ENCODE peak calls at places on chromosomes 7 and 10, in five cellular contexts. R, H, I, T and O are unnamed samples.

GRCh38 chr10:21926949-21927348 is 76.6 kb downstream of the DNAJC1 start:
- DNase-seq in I (peak), H (no peak), T (peak), R (peak), O (no peak)

GRCh38 chr10:86334515-86335085 is 32.0 kb downstream of the GRID1 start:
- DNase-seq in H (peak), T (peak), R (no peak), I (no peak), O (no peak)

GRCh38 chr7:87001214-87001613 is 58.2 kb downstream of the ELAPOR2 start:
- DNase-seq in H (no peak), R (no peak), T (no peak), I (peak), O (no peak)

GRCh38 chr7:149719050-149719899 is 54.1 kb downstream of the ZNF467 start:
- DNase-seq in R (peak), T (no peak), H (no peak), I (peak), O (no peak)

GRCh38 chr7:24708244-24708643 is 49.0 kb downstream of the GSDME start:
- DNase-seq in I (peak), R (no peak), H (no peak), T (no peak), O (no peak)

GRCh38 chr10:129891806-129892205 is 72.3 kb downstream of the EBF3 start:
- DNase-seq in I (no peak), T (no peak), H (no peak), R (no peak), O (no peak)

GRCh38 chr10:101601541-101601940 is 13.4 kb downstream of the DPCD start:
- DNase-seq in H (no peak), R (no peak), I (no peak), T (no peak), O (no peak)

GRCh38 chr10:6423004-6423403 is 157.1 kb downstream of the PRKCQ start:
- DNase-seq in H (no peak), R (peak), I (no peak), T (no peak), O (no peak)

GRCh38 chr10:34696423-34696822 is 118.7 kb downstream of the PARD3 start:
- DNase-seq in H (no peak), I (peak), R (peak), T (no peak), O (no peak)

GRCh38 chr10:118504044-118504944 is 91.2 kb downstream of the PRLHR start:
- DNase-seq in I (peak), R (peak), H (peak), T (peak), O (no peak)

GRCh38 chr10:92692085-92692671 is 2.4 kb downstream of the HHEX start:
- DNase-seq in H (no peak), T (peak), I (no peak), R (no peak), O (peak)

GRCh38 chr7:30548762-30549344 is 44.2 kb upstream of the GGCT start:
- DNase-seq in H (peak), R (no peak), T (peak), I (peak), O (peak)

GRCh38 chr10:100567249-100567648 is 31.5 kb downstream of the HIF1AN start:
- DNase-seq in R (no peak), H (no peak), I (no peak), T (no peak), O (no peak)

GRCh38 chr7:145219461-145219860 is 383.6 kb upstream of the TPK1 start:
- DNase-seq in H (no peak), T (no peak), I (no peak), R (no peak), O (no peak)

GRCh38 chr7:80324032-80324431 is 187.8 kb downstream of the GNAT3 start:
- DNase-seq in R (peak), H (no peak), I (peak), T (no peak), O (no peak)

GRCh38 chr10:34018129-34018528 is 683.7 kb upstream of the NRP1 start:
- DNase-seq in R (no peak), H (no peak), T (no peak), I (no peak), O (no peak)

GRCh38 chr10:96093948-96094347 is 36.1 kb upstream of the ZNF518A start:
- DNase-seq in R (no peak), H (no peak), I (no peak), T (no peak), O (no peak)

GRCh38 chr10:18313146-18313542 is 172.9 kb downstream of the CACNB2 start:
- DNase-seq in R (no peak), T (no peak), H (no peak), I (no peak), O (no peak)

GRCh38 chr7:92244803-92245486 is 769 bp downstream of the KRIT1 start:
- DNase-seq in R (no peak), T (no peak), H (no peak), I (peak), O (peak)

GRCh38 chr7:31517103-31517502 is 3.2 kb downstream of the ITPRID1 start:
- DNase-seq in I (no peak), R (no peak), T (no peak), H (no peak), O (no peak)

GRCh38 chr10:62692085-62692484 is 112.4 kb upstream of the ADO start:
- DNase-seq in T (no peak), R (no peak), H (no peak), I (no peak), O (peak)

GRCh38 chr10:86659721-86660438 is 5.5 kb downstream of the OPN4 start:
- DNase-seq in H (no peak), T (no peak), I (no peak), R (no peak), O (no peak)

GRCh38 chr7:49986191-49986590 is 106.9 kb downstream of the ZPBP start:
- DNase-seq in T (no peak), I (no peak), R (no peak), H (no peak), O (no peak)

GRCh38 chr7:49976238-49976637 is 116.8 kb downstream of the ZPBP start:
- DNase-seq in T (no peak), I (no peak), R (no peak), H (no peak), O (no peak)

DNA sequence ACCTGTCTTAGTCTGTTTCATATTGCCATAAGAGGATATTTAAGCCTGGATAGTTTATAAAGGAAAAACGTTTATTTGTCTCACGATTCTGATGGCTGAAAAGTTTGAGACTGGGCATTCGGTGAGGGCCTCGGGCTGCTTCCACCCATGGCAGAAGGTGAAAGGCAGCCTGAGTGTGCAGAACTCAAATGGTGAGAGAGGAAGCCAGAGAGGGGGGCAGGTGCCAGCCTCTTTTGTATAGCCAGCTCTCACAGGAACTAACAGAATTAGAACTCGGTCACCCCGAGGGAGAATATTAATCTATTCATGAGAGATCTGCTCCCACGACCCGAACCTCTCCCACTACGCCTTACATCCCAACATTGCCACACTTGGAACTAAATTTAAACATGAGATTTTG is 112.6 kb downstream of the ZPBP start:
- DNase-seq in I (no peak), T (peak), H (no peak), R (no peak), O (peak)
- H2AFZ ChIP-seq in I (no peak), T (no peak), H (no peak), R (no peak), O (peak)

GRCh38 chr10:80466724-80467326 is 12.7 kb downstream of the TSPAN14 start:
- DNase-seq in H (no peak), R (no peak), I (no peak), T (no peak), O (no peak)
- H3K9ac ChIP-seq in H (no peak), R (peak), I (no peak), T (no peak), O (no peak)

DNA sequence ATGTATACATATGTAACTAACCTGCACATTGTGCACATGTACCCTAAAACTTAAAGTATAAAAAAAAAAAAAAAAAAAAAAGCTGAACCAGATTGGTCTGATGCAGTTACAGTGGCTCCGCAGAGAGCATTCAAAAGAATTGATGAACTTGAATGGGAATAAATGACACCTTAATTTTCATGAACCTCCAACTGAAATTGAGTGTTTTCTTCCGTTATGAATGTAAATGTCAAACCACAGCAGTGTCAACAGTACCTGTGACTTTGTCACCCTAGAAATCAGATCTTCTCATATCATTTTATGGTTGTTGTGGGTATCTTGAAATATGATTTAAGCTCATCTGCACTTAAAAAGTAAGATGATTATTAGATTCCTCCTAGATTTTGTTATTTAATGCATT is 32.7 kb upstream of the SRGN start:
- DNase-seq in H (no peak), I (no peak), T (no peak), R (no peak), O (no peak)
- H2AFZ ChIP-seq in H (no peak), I (no peak), T (no peak), R (no peak), O (no peak)

GRCh38 chr7:105102557-105103352 is 88.8 kb downstream of the KMT2E start:
- DNase-seq in R (no peak), I (no peak), H (no peak), T (no peak), O (no peak)
- H3K9ac ChIP-seq in R (no peak), I (no peak), H (no peak), T (no peak), O (no peak)

GRCh38 chr7:100540073-100540723 is 1.2 kb downstream of the AGFG2 start:
- DNase-seq in H (no peak), I (no peak), R (no peak), T (no peak), O (no peak)
- H2AFZ ChIP-seq in H (no peak), I (no peak), R (no peak), T (no peak), O (no peak)